ENCODE peak calls at places on chromosomes 2 and 18, in five cellular contexts. B is AG09319, L is kidney, T is HFFc6, I is GM23338. K is an unnamed sample.

GRCh38 chr2:98869868-98870267 is 66.2 kb downstream of the CRACDL start:
- DNase-seq in B (no peak), L (peak), T (no peak), I (no peak), K (no peak)

GRCh38 chr2:151947524-151948165 is 119.4 kb upstream of the ARL5A start:
- DNase-seq in B (no peak), L (no peak), T (no peak), I (no peak), K (no peak)

GRCh38 chr2:149329470-149330126 is 789 bp upstream of the LYPD6 start:
- DNase-seq in B (peak), L (peak), T (peak), I (peak), K (no peak)

GRCh38 chr18:32243358-32243757 is 53.5 kb downstream of the MEP1B start:
- DNase-seq in B (no peak), L (no peak), T (no peak), I (no peak), K (no peak)

GRCh38 chr18:62486290-62486964 is 36.4 kb upstream of the ZCCHC2 start:
- DNase-seq in B (no peak), L (no peak), T (peak), I (no peak), K (no peak)

GRCh38 chr18:35344736-35345459 is 678 bp upstream of the ZNF24 start:
- DNase-seq in B (no peak), L (peak), T (peak), I (no peak), K (no peak)

GRCh38 chr2:105294844-105295481 is 34.6 kb downstream of the TGFBRAP1 start:
- DNase-seq in B (peak), L (no peak), T (peak), I (peak), K (peak)

GRCh38 chr2:73104933-73105332 is 7.8 kb downstream of the RAB11FIP5 start:
- DNase-seq in B (no peak), L (no peak), T (no peak), I (no peak), K (peak)

GRCh38 chr2:33476793-33477190 is 343 bp downstream of the RASGRP3 start:
- DNase-seq in B (no peak), L (no peak), T (no peak), I (no peak), K (no peak)

GRCh38 chr2:158113896-158114295 is 12.2 kb downstream of the UPP2 start:
- DNase-seq in B (no peak), L (no peak), T (no peak), I (no peak), K (no peak)

GRCh38 chr2:241724259-241724974 is 10.0 kb upstream of the D2HGDH start:
- DNase-seq in B (no peak), L (no peak), T (no peak), I (peak), K (no peak)

GRCh38 chr2:209688388-209688787 is 83.2 kb upstream of the UNC80 start:
- DNase-seq in B (no peak), L (no peak), T (no peak), I (no peak), K (no peak)

GRCh38 chr2:31319391-31320175 is 85.6 kb downstream of the EHD3 start:
- DNase-seq in B (no peak), L (no peak), T (peak), I (no peak), K (no peak)

GRCh38 chr2:31312898-31313297 is 78.9 kb downstream of the EHD3 start:
- DNase-seq in B (no peak), L (no peak), T (no peak), I (no peak), K (no peak)

GRCh38 chr2:31318360-31319336 is 84.7 kb downstream of the EHD3 start:
- DNase-seq in B (peak), L (no peak), T (peak), I (no peak), K (no peak)

GRCh38 chr2:31322376-31322775 is 88.4 kb downstream of the EHD3 start:
- DNase-seq in B (no peak), L (no peak), T (peak), I (no peak), K (no peak)

DNA sequence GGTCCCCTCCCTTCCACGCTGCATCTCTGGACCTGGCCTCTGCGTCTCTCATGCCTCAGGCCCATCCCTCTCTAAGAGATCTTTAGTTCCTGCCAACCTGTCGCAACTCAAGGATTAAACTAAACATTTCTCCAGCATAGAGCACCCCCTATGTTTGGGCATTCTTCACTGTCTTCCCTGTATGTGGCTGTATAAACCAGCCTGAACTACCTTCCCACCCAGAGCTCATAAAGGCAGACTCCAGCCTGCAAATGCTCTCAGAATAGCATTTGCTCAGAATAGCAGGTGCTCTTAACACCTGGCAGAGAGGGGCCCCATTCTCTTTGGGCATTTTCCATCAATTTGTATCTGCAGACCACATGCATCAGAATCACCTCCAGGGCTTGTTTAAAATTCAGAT is 83.4 kb downstream of the EHD3 start:
- DNase-seq in B (no peak), L (no peak), T (no peak), I (no peak), K (no peak)
- TF ChIP-seq CTCF in B (no peak), L (no peak), T (no peak), I (peak), K (no peak)

GRCh38 chr2:127407091-127407490 is 11.1 kb upstream of the PROC start:
- DNase-seq in B (no peak), L (peak), T (no peak), I (no peak), K (no peak)

GRCh38 chr2:127404466-127405251 is 13.6 kb upstream of the PROC start:
- DNase-seq in B (no peak), L (no peak), T (no peak), I (no peak), K (no peak)

GRCh38 chr2:127406454-127406853 is 11.8 kb upstream of the PROC start:
- DNase-seq in B (no peak), L (no peak), T (no peak), I (no peak), K (no peak)

GRCh38 chr2:127403460-127403859 is 14.8 kb upstream of the PROC start:
- DNase-seq in B (no peak), L (no peak), T (no peak), I (no peak), K (no peak)

DNA sequence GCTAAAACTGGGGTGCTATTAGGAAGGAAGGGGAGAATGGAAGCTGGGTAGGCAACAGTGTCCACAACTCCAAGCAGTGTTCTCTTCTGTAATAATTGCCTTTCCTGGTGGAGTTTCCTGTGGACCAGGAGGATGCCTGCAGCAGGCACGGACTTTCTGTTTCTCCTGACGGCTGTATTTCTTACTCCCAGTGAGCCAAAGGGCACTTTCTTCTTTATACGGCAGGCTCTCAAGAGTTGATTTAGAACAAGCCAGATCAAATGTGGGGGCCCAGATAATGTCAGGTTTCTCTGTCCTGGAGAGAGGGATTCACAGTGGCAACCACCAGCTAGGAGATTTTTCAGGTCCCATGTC is 13.0 kb upstream of the PROC start:
- DNase-seq in B (no peak), L (no peak), T (no peak), I (no peak), K (no peak)
- TF ChIP-seq CTCF in B (no peak), L (no peak), T (no peak), I (no peak), K (no peak)

DNA sequence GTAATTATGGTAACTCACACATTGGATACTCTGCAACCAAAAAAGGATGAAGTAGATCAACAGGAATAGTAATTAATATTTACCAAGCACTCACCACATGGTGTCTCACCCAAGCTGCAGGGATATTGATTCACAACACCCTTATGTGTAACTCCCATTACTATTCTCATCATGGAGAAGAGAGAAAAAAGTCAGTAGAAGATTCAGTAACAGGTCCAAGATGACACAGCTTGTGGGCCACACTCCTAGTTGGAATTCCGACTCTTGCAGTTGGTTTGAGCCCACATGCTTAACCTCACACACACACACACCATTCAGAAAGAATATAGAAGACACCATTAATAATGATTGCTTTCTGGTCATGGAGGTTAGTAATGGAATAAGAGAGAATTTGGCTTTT is 1.7 kb upstream of the MLPH start:
- DNase-seq in B (no peak), L (no peak), T (no peak), I (no peak), K (peak)
- TF ChIP-seq CTCF in B (no peak), L (no peak), T (no peak), I (no peak), K (no peak)

DNA sequence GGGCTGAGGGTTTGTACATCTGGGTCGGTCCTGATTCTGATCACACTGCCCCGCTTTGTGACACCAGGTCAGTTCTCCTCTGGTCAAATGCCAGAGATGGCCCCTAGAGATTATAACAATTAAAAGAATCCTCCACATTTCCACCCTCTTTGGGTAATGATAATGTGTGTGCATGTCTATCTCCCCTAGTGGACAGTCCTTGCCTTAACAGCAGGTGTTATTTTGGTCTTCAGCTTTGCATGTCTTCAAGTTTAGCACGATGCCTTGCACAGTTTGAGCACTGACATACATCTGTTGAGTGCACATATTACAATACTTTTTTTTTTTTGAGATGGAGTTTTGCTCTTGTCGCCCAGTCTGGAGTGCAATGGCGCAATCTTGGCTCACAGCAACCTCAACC is 25.7 kb upstream of the COX7A2L start:
- DNase-seq in B (no peak), L (no peak), T (no peak), I (peak), K (no peak)
- TF ChIP-seq CTCF in B (no peak), L (no peak), T (peak), I (peak), K (no peak)

DNA sequence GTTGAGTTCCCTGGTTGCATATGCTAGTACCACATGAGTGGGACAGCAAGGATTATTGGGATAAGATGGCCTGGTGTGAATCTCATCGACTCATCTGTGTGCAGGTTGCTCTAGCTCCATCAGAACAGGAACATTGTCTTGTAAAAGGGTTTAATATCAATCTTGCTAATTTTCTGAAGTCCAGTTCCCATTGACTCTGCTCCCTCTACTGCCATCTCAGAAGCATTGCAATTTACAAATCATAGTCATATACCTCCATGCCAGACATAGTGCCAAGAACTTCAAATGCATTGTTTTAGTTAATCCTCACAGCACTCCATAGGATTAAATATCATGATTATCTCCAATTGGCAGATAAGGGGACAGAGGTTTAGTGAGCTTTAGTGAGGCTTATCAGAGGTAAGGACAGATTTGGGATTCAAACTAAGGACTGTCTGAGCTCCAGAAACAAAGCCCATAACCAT is 4.8 kb upstream of the STAT4 start:
- DNase-seq in B (peak), L (no peak), T (peak), I (no peak), K (no peak)
- TF ChIP-seq CTCF in B (peak), L (peak), T (peak), I (peak), K (no peak)

DNA sequence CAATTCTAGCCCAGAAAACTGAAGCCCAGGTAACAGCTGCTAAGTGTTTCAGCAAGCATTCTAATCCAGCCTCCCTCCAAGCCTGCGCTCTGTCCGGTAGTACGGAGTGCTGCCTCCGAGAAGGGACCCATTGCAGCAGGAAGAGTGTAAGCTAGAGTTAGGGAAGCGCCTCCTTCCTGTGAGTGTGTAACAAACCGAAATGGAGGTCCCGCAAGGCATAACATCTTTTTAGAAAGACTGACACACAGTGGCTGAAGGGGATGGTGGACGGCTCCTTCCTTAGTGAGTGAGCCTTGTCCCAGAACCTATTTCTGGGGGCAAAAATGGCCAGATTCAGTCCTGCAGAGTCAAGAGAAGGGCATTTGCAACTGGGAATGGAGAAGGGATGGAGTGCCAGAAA is 12.2 kb downstream of the PKDCC start:
- DNase-seq in B (no peak), L (no peak), T (no peak), I (no peak), K (no peak)
- TF ChIP-seq CTCF in B (no peak), L (peak), T (no peak), I (peak), K (no peak)

GRCh38 chr2:40036241-40036640 is 257.2 kb upstream of the THUMPD2 start:
- DNase-seq in B (no peak), L (no peak), T (no peak), I (no peak), K (no peak)

GRCh38 chr2:40041983-40042382 is 262.9 kb upstream of the THUMPD2 start:
- DNase-seq in B (peak), L (no peak), T (peak), I (no peak), K (no peak)

GRCh38 chr2:40038646-40039045 is 259.6 kb upstream of the THUMPD2 start:
- DNase-seq in B (no peak), L (no peak), T (no peak), I (no peak), K (no peak)

GRCh38 chr2:40037303-40037702 is 258.2 kb upstream of the THUMPD2 start:
- DNase-seq in B (no peak), L (no peak), T (no peak), I (no peak), K (no peak)

GRCh38 chr2:40039543-40039942 is 260.5 kb upstream of the THUMPD2 start:
- DNase-seq in B (no peak), L (no peak), T (no peak), I (no peak), K (no peak)
- TF ChIP-seq CTCF in B (no peak), L (no peak), T (no peak), I (no peak), K (no peak)

K was measured in coronary artery.